ENCODE peak calls at places on chromosomes 13 and 19, in six cellular contexts. One of them, this sample, is unnamed.

GRCh38 chr19:14565765-14566711 is 5.8 kb downstream of the NDUFB7 start:
- DNase-seq in ovary: no peak
- DNase-seq in GM06990: no peak
- DNase-seq in Peyer's patch: no peak
- DNase-seq in fibroblast of lung: no peak
- DNase-seq in AG04449: no peak
- DNase-seq in this sample: no peak

GRCh38 chr19:44623080-44623479 is 9.7 kb downstream of the IGSF23 start:
- DNase-seq in Peyer's patch: peak; percentile 37
- DNase-seq in ovary: no peak
- DNase-seq in GM06990: no peak
- DNase-seq in AG04449: no peak
- DNase-seq in fibroblast of lung: peak; percentile 35
- DNase-seq in this sample: no peak

GRCh38 chr13:110869231-110869804 is 45.6 kb downstream of the ANKRD10 start:
- DNase-seq in Peyer's patch: no peak
- DNase-seq in fibroblast of lung: peak; percentile 20
- DNase-seq in ovary: no peak
- DNase-seq in AG04449: no peak
- DNase-seq in GM06990: no peak
- DNase-seq in this sample: no peak

GRCh38 chr13:105587786-105588185 is 947.7 kb downstream of the EFNB2 start:
- DNase-seq in Peyer's patch: no peak
- DNase-seq in AG04449: no peak
- DNase-seq in GM06990: no peak
- DNase-seq in ovary: no peak
- DNase-seq in fibroblast of lung: peak; percentile 72
- DNase-seq in this sample: no peak

GRCh38 chr13:39665763-39666162 is 10.3 kb downstream of the COG6 start:
- DNase-seq in fibroblast of lung: no peak
- DNase-seq in AG04449: no peak
- DNase-seq in ovary: no peak
- DNase-seq in GM06990: no peak
- DNase-seq in Peyer's patch: no peak
- DNase-seq in this sample: no peak

GRCh38 chr13:49858183-49858856 is 65.8 kb upstream of the KPNA3 start:
- DNase-seq in ovary: no peak
- DNase-seq in AG04449: peak; percentile 94
- DNase-seq in fibroblast of lung: peak; percentile 99
- DNase-seq in GM06990: no peak
- DNase-seq in Peyer's patch: no peak
- DNase-seq in this sample: no peak

GRCh38 chr13:30026093-30026492 is 175.7 kb upstream of the UBL3 start:
- DNase-seq in Peyer's patch: no peak
- DNase-seq in GM06990: no peak
- DNase-seq in ovary: no peak
- DNase-seq in AG04449: no peak
- DNase-seq in fibroblast of lung: peak; percentile 91
- DNase-seq in this sample: no peak

GRCh38 chr19:29944415-29945012 is 2.5 kb downstream of the URI1 start:
- DNase-seq in AG04449: no peak
- DNase-seq in ovary: no peak
- DNase-seq in GM06990: no peak
- DNase-seq in Peyer's patch: no peak
- DNase-seq in fibroblast of lung: no peak
- DNase-seq in this sample: no peak

GRCh38 chr19:7483720-7484201 is 5.1 kb downstream of the PEX11G start:
- DNase-seq in ovary: no peak
- DNase-seq in Peyer's patch: peak; percentile 76
- DNase-seq in GM06990: no peak
- DNase-seq in AG04449: no peak
- DNase-seq in fibroblast of lung: no peak
- DNase-seq in this sample: no peak

GRCh38 chr13:90793261-90793785 is 554.2 kb upstream of the MIR17HG start:
- DNase-seq in GM06990: no peak
- DNase-seq in fibroblast of lung: peak; percentile 82
- DNase-seq in Peyer's patch: no peak
- DNase-seq in AG04449: no peak
- DNase-seq in ovary: no peak
- DNase-seq in this sample: no peak

GRCh38 chr13:103788061-103788652 is 721.9 kb upstream of the SLC10A2 start:
- DNase-seq in GM06990: no peak
- DNase-seq in AG04449: no peak
- DNase-seq in Peyer's patch: no peak
- DNase-seq in ovary: no peak
- DNase-seq in fibroblast of lung: no peak
- DNase-seq in this sample: no peak

DNA sequence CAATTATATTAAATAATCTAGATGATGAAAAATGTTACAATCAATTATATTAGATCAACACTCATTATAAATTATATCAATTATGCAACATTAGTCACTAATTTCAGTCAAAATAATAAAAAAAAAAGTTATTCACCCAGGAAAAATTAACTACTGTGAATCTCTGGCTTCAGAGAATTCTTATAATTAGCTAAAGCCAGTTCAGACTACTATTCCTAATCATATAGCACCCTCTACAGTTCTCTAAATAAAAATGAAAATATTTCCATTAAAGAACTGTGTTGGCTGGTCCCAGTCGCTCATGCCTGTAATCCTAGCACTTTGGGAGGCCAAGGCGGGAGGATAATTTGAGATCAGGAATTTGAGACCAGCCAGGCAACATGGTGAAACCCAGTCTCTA is 33.0 kb downstream of the XPO4 start:
- DNase-seq in ovary: no peak
- DNase-seq in fibroblast of lung: no peak
- DNase-seq in AG04449: no peak
- DNase-seq in GM06990: no peak
- DNase-seq in Peyer's patch: no peak
- DNase-seq in this sample: no peak
- TF ChIP-seq CTCF in ovary: no peak
- TF ChIP-seq CTCF in fibroblast of lung: no peak
- TF ChIP-seq CTCF in AG04449: no peak
- TF ChIP-seq CTCF in GM06990: no peak
- TF ChIP-seq CTCF in Peyer's patch: no peak
- TF ChIP-seq CTCF in this sample: peak; percentile 38

DNA sequence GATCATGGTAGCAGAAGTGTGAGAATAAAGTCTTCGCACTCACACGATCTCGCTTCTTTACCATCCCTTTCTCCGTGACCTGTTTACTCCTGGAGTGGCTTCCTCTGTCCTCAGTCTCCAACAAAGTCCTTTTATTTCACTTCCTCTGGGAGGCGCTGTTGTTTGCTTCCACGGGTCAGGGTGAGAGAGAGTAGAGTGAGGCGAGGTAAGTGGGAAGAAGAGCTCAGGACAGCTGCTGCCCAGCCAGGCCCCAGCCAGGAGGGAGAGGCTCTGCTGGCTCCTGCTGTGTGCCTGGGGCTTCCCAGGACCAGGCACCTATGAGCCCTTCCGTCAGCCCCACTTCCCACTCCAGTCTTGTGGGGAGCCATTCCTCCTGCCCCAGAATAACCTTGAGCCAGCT is 242.1 kb downstream of the FGF9 start:
- DNase-seq in GM06990: no peak
- DNase-seq in fibroblast of lung: no peak
- DNase-seq in AG04449: no peak
- DNase-seq in ovary: no peak
- DNase-seq in Peyer's patch: no peak
- DNase-seq in this sample: no peak
- TF ChIP-seq CTCF in GM06990: no peak
- TF ChIP-seq CTCF in fibroblast of lung: no peak
- TF ChIP-seq CTCF in AG04449: no peak
- TF ChIP-seq CTCF in ovary: no peak
- TF ChIP-seq CTCF in Peyer's patch: no peak
- TF ChIP-seq CTCF in this sample: no peak

GRCh38 chr13:37068962-37069361 is 9.5 kb upstream of the SUPT20H start:
- DNase-seq in fibroblast of lung: peak; percentile 12
- DNase-seq in AG04449: no peak
- DNase-seq in GM06990: no peak
- DNase-seq in ovary: no peak
- DNase-seq in Peyer's patch: no peak
- DNase-seq in this sample: no peak
- TF ChIP-seq CTCF in fibroblast of lung: no peak
- TF ChIP-seq CTCF in AG04449: no peak
- TF ChIP-seq CTCF in GM06990: peak; percentile 1
- TF ChIP-seq CTCF in ovary: no peak
- TF ChIP-seq CTCF in Peyer's patch: no peak
- TF ChIP-seq CTCF in this sample: peak; percentile 47

DNA sequence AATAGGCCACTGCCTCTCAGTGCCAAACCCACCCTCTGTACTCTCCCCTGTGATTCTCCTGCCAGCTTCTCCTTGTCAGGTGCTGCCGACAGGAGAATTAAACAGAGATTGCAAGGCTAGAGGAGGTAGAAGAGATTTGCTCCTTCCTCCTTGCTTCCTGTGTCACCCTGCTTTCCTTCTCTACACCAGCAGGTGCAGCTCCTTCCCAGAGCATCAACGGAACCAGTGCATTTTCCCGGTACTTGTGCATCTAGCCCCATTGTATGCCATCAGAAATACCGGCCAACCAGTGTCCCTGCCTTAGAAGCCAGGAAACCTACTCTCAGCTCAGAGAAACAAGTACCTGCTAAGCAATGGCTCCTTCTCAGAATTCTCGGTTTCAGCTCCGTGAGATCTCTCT is 253.2 kb downstream of the SUCLA2 start:
- DNase-seq in fibroblast of lung: no peak
- DNase-seq in ovary: no peak
- DNase-seq in GM06990: no peak
- DNase-seq in Peyer's patch: no peak
- DNase-seq in AG04449: no peak
- DNase-seq in this sample: no peak
- TF ChIP-seq CTCF in fibroblast of lung: no peak
- TF ChIP-seq CTCF in ovary: no peak
- TF ChIP-seq CTCF in GM06990: no peak
- TF ChIP-seq CTCF in Peyer's patch: no peak
- TF ChIP-seq CTCF in AG04449: no peak
- TF ChIP-seq CTCF in this sample: no peak

DNA sequence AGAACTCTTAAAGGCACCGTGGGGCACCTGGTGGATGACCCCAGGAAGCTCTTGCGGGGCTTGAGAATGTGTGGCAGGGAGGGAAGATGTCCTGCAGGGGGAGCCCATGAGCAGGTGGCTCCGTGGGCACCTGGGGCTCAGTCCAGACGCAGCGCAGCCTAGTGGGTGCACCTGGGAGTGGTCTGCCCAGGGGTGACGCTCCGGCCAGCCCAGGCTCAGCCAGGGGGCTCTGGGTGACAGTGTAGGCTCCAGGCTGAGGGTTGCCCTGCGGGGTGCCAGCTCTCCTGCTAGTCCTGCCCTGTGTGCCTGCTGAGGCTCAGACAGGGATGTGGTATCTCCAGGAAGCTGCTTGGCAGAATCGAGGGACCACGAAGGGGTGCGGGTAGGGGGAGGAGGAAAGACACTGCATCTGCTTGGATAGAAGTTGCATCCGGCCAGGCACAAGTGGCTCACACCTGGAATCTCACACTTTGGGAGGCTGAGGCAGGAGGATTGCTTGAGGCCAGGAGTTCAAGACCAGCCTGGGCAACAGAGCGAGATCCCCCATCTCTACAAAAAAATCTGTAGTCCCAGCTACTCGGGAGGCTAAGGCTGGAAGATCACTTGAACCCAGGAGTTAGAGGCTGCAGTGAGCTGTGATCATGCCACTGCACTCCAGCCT is 15.0 kb upstream of the PGLS start:
- DNase-seq in Peyer's patch: peak; percentile 87
- DNase-seq in ovary: peak; percentile 61
- DNase-seq in GM06990: peak; percentile 85
- DNase-seq in AG04449: no peak
- DNase-seq in fibroblast of lung: peak; percentile 49
- DNase-seq in this sample: peak; percentile 66
- TF ChIP-seq CTCF in Peyer's patch: peak; percentile 84
- TF ChIP-seq CTCF in ovary: peak; percentile 47
- TF ChIP-seq CTCF in GM06990: peak; percentile 100
- TF ChIP-seq CTCF in AG04449: peak; percentile 91
- TF ChIP-seq CTCF in fibroblast of lung: peak; percentile 75
- TF ChIP-seq CTCF in this sample: peak; percentile 78

DNA sequence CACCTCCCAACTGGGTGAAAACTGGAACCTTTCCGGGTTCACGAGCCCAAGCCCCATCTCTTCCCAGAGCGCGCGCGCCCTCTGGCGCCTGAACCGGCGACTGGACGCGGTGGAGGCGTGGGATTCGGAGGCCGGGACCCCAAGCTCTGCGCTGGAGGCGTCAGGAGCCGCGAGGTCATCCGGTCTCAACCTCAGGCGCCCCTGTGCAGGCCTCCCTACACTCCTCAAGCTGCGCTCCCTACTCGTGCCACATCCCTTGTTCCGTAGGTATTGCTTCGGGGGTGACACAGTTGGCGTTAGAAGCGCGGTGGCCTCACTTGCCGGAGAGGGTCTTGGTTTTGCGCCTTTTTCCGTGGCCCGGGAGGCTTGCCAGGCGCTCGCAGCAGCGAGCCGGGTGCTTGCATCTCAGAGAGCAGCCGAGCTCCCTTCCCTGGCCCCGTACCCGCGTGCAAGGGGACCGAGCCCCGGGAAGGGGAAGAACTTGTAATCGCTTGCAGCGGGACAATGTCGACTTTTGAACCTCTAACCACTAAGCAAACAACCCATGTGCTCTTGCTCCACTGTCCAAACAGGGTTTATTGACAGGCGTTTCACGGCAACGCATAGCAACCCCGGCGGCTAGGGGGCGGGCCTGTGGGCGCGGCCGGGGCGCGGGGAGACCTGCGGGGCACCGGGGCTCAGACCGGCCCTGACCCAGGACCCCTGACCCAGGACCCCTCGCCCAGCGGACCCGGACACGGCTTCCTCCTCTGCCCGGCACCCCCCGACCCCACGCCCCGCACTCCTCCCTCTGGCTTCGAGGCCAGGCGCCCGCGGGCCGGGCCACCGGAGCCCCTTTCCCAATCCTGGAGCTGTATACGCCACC is 8.5 kb downstream of the CDX2 start:
- DNase-seq in AG04449: no peak
- DNase-seq in Peyer's patch: peak; percentile 90
- DNase-seq in fibroblast of lung: no peak
- DNase-seq in ovary: no peak
- DNase-seq in GM06990: peak; percentile 47
- DNase-seq in this sample: peak; percentile 61
- TF ChIP-seq CTCF in AG04449: peak; percentile 28
- TF ChIP-seq CTCF in Peyer's patch: no peak
- TF ChIP-seq CTCF in fibroblast of lung: peak; percentile 10
- TF ChIP-seq CTCF in ovary: no peak
- TF ChIP-seq CTCF in GM06990: peak; percentile 42
- TF ChIP-seq CTCF in this sample: peak; percentile 68

GRCh38 chr19:50679177-50680125 is 30.2 kb downstream of the C19orf81 start:
- DNase-seq in AG04449: no peak
- DNase-seq in fibroblast of lung: peak; percentile 42
- DNase-seq in ovary: peak; percentile 39
- DNase-seq in Peyer's patch: peak; percentile 75
- DNase-seq in GM06990: peak; percentile 92
- DNase-seq in this sample: peak; percentile 80
- TF ChIP-seq CTCF in AG04449: no peak
- TF ChIP-seq CTCF in fibroblast of lung: no peak
- TF ChIP-seq CTCF in ovary: no peak
- TF ChIP-seq CTCF in Peyer's patch: no peak
- TF ChIP-seq CTCF in GM06990: no peak
- TF ChIP-seq CTCF in this sample: no peak